ENCODE peak calls at places on chromosome 4, in four cellular contexts. S, N, M and U are unnamed samples.

GRCh38 chr4:53113433-53114215 is 251.5 kb downstream of the RASL11B start:
- DNase-seq in S (no peak), N (no peak), M (peak), U (no peak)

GRCh38 chr4:138678985-138679746 is 336.4 kb upstream of the NOCT start:
- DNase-seq in S (no peak), N (no peak), M (no peak), U (no peak)

GRCh38 chr4:169773889-169774288 is 16.1 kb upstream of the HPF1 start:
- DNase-seq in S (no peak), N (no peak), M (no peak), U (no peak)

GRCh38 chr4:140673729-140674128 is 82.5 kb downstream of the TBC1D9 start:
- DNase-seq in S (no peak), N (no peak), M (no peak), U (no peak)

GRCh38 chr4:76194325-76194724 is 19.3 kb downstream of the SCARB2 start:
- DNase-seq in S (peak), N (peak), M (peak), U (no peak)

GRCh38 chr4:64497526-64497925 is 88.3 kb upstream of the TECRL start:
- DNase-seq in S (no peak), N (no peak), M (peak), U (no peak)

GRCh38 chr4:5724377-5724776 is 13.4 kb downstream of the EVC start:
- DNase-seq in S (no peak), N (no peak), M (peak), U (no peak)

GRCh38 chr4:109721033-109721432 is 8.8 kb downstream of the PLA2G12A start:
- DNase-seq in S (no peak), N (no peak), M (peak), U (no peak)

GRCh38 chr4:81647388-81647787 is 175.7 kb upstream of the RASGEF1B start:
- DNase-seq in S (no peak), N (no peak), M (no peak), U (no peak)

GRCh38 chr4:81648576-81649272 is 177.0 kb upstream of the RASGEF1B start:
- DNase-seq in S (no peak), N (no peak), M (no peak), U (no peak)

GRCh38 chr4:81650871-81651270 is 179.2 kb upstream of the RASGEF1B start:
- DNase-seq in S (no peak), N (no peak), M (no peak), U (no peak)

GRCh38 chr4:81651500-81651899 is 179.8 kb upstream of the RASGEF1B start:
- DNase-seq in S (no peak), N (no peak), M (peak), U (no peak)

DNA sequence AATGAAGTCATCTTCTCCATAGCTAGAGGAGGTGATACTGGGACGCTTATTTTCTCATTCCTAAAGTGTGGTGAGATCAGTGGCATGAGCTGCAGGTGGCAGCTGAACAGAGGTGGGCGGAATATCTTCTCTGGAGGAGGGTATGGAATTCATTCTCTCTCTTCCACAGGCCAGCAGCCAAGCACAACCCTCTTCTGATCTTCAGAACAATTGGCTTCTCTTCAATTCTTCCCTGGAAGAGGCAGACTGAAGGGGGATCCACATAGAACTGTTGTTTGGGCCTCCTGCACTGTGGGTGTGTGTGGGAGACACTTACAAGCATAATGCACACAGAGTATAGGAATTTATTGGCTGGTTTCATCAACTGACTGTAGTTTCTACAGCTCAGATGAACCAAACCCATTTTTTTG is 180.4 kb upstream of the RASGEF1B start:
- DNase-seq in S (no peak), N (no peak), M (no peak), U (no peak)
- H3K4me3 ChIP-seq in S (no peak), N (no peak), M (no peak), U (no peak)

DNA sequence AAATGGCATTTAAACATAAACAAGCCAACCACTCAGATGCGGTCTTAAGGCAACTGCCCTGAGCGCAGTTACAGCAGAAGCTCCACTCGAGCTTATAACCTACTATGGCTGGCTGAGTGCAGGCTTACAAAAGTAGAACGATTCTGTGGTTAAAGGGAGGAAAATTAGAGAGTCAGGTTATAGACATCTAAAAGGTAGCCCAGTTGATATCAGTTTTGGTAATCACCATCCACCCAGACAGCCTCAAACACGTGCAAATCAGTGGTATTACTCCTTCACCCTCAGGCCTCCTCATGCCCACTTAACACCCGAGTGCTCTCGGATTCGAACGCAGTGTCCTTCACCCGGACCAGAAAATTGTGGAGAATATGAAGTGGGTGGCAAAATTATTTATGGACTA is 3.1 kb downstream of the LEF1 start:
- DNase-seq in S (no peak), N (no peak), M (no peak), U (no peak)
- H3K4me3 ChIP-seq in S (no peak), N (no peak), M (no peak), U (peak)

DNA sequence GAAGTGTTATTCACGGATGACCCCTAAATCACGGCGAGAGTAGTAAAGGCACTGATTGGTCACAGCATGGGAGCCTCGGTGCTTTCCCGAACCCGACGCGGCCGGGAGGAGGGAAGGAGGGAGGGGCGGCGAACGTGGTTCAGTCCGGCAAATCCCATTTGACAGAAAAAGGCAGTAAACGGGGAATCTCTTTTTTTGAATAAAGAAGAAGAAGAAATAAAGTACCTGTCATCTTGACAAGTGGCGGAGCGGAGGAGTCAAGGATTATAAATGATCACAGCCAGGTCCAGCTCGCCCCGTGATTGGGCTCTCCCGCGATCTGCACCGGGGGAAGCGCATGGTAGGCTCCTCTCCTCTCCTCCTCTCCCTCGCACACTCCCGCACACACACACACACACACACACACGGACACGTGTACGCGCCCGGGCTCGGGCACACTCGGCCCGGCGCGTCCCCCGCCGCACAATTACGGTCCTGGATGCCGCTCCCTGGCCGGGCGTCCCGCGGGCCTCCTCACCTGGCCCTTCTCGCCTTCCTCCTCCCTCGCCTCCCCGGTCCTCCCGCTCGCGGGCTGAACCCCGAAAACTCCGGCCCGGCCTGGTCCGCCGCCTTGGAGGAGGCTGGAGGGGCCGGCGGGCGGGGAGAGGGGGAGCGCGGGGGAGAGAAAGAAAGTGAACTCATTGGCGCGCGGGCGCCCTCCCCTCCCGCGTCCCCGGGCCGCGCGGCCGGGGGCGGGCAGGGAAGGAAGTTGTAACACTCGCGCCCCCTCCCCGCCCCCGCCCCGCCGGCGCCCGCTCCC is 99.2 kb upstream of the TENM3 start:
- DNase-seq in S (no peak), N (peak), M (peak), U (no peak)
- H3K4me3 ChIP-seq in S (no peak), N (peak), M (peak), U (peak)

GRCh38 chr4:112343330-112343729 is 46.2 kb downstream of the ALPK1 start:
- DNase-seq in S (no peak), N (no peak), M (no peak), U (no peak)

GRCh38 chr4:112340048-112340447 is 42.9 kb downstream of the ALPK1 start:
- DNase-seq in S (no peak), N (no peak), M (no peak), U (no peak)
- H3K4me3 ChIP-seq in S (no peak), N (no peak), M (no peak), U (no peak)

DNA sequence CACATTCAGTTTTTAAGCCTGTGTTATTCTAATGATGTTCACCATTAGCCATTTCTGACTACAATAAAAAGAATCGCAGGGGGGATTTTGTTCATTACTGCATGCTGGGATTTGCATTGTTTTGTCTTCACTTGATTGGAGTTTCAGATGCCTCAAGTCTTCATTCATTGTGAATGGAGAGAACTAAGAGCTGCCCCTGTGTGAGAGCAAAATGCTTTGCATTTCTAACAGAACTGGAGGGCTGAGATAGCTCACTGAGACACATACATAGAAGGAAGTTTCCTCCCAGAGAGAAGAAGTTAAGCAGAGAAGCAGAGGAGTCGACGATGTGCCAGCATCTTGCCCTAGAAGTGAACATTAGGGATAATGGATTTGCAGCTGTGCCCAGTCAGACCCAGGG is 113.5 kb upstream of the GATB start:
- DNase-seq in S (no peak), N (no peak), M (no peak), U (no peak)
- H3K4me3 ChIP-seq in S (no peak), N (no peak), M (no peak), U (no peak)

DNA sequence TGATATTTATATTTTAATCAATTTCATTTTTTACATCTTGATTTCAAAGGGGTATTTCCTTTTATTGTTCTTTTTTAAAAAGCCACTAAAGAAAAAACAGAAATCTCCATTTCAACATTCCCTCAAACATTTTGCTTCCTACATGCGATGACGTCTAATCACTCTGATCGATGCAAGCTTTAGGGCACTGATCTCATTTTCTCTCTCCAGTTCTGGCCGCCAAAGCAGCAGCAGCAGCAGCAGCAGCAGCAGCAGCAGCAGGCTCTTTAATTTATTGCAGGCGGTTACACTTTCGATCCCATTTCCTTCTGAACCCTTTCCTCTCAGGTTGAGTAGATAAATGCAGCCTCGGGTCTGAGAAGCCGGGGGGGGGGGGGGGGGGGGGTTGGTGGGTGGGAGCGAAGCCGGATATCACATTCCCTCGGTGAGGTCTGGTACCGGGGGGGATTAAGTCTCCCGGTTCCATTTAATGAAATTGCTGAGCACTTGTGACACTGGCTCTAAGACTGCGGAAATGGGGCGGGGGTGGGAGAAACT is 3.4 kb upstream of the PCDH7 start:
- DNase-seq in S (no peak), N (peak), M (peak), U (no peak)
- H3K4me3 ChIP-seq in S (peak), N (peak), M (peak), U (peak)